ENCODE peak calls at places on chromosome 9, in five cellular contexts. J, D, F, I and A are unnamed samples. For H3K9me3, the result is how much of the 10 kb centered on the place peaks cover.

GRCh38 chr9:95027914-95028854 is 289.3 kb downstream of the FANCC start:
- DNase-seq in F (no peak), D (no peak), I (no peak), J (no peak), A (no peak)

GRCh38 chr9:130824616-130825015 is 10.4 kb upstream of the ABL1 start:
- DNase-seq in J (no peak), I (no peak), F (no peak), D (no peak), A (no peak)

GRCh38 chr9:79026311-79026710 is 545.5 kb upstream of the TLE4 start:
- DNase-seq in D (no peak), J (no peak), F (no peak), I (no peak), A (no peak)

GRCh38 chr9:72586388-72587160 is 65.2 kb downstream of the TMC1 start:
- DNase-seq in J (peak), D (peak), I (no peak), F (peak), A (peak)

GRCh38 chr9:28179893-28180292 is 606.6 kb upstream of the C9orf72 start:
- DNase-seq in J (no peak), D (no peak), F (no peak), I (no peak), A (no peak)

GRCh38 chr9:110623462-110624025 is 44.0 kb upstream of the SVEP1 start:
- DNase-seq in J (peak), D (peak), F (peak), I (peak), A (no peak)

GRCh38 chr9:129436751-129437625 is 183.9 kb downstream of the C9orf50 start:
- DNase-seq in F (no peak), J (peak), I (no peak), D (peak), A (peak)

GRCh38 chr9:4691794-4692193 is 12.4 kb downstream of the CDC37L1 start:
- DNase-seq in I (no peak), J (peak), D (no peak), F (no peak), A (no peak)

GRCh38 chr9:33165263-33166151 is 1.6 kb downstream of the B4GALT1 start:
- DNase-seq in J (peak), D (peak), F (peak), I (no peak), A (no peak)

GRCh38 chr9:21752003-21752402 is 50.4 kb upstream of the MTAP start:
- DNase-seq in D (no peak), F (no peak), J (no peak), I (peak), A (no peak)

GRCh38 chr9:4111233-4112000 is 188.5 kb downstream of the GLIS3 start:
- DNase-seq in D (no peak), F (no peak), I (no peak), J (peak), A (no peak)

GRCh38 chr9:76734716-76735115 is 29.5 kb upstream of the PCA3 start:
- DNase-seq in I (no peak), F (no peak), D (no peak), J (no peak), A (no peak)

GRCh38 chr9:70883056-70883455 is 238.4 kb downstream of the TRPM3 start:
- DNase-seq in F (no peak), I (no peak), D (no peak), J (peak), A (no peak)

GRCh38 chr9:112084334-112084733 is 90.8 kb downstream of the SUSD1 start:
- DNase-seq in D (no peak), F (no peak), J (peak), I (no peak), A (no peak)

GRCh38 chr9:110427497-110428104 is 89.9 kb upstream of the TXNDC8 start:
- DNase-seq in D (peak), J (peak), I (peak), F (no peak), A (no peak)

GRCh38 chr9:97981828-97982164 is 1.3 kb upstream of the ANP32B start:
- DNase-seq in I (no peak), J (no peak), F (no peak), D (no peak), A (no peak)

GRCh38 chr9:78620764-78621163 is 323.8 kb downstream of the PSAT1 start:
- DNase-seq in D (no peak), J (peak), F (no peak), I (no peak), A (peak)

GRCh38 chr9:131734165-131734610 is 5.7 kb downstream of the RAPGEF1 start:
- DNase-seq in J (no peak), F (peak), I (no peak), D (peak), A (no peak)

GRCh38 chr9:127167560-127168326 is 45.3 kb upstream of the ANGPTL2 start:
- DNase-seq in F (no peak), I (no peak), J (no peak), D (no peak), A (no peak)

GRCh38 chr9:130565792-130566191 is 13.6 kb upstream of the FUBP3 start:
- DNase-seq in J (no peak), D (no peak), F (no peak), I (no peak), A (no peak)

GRCh38 chr9:106358331-106358730 is 504.6 kb upstream of the ZNF462 start:
- DNase-seq in J (no peak), I (no peak), F (no peak), D (no peak), A (no peak)

GRCh38 chr9:95457769-95458168 is 59.0 kb downstream of the PTCH1 start:
- DNase-seq in D (no peak), I (no peak), F (no peak), J (peak), A (no peak)

GRCh38 chr9:61665829-61666228 is 476.0 kb downstream of the SPATA31A7 start:
- DNase-seq in I (no peak), D (no peak), F (no peak), J (no peak), A (no peak)

GRCh38 chr9:61666849-61667371 is 477.1 kb downstream of the SPATA31A7 start:
- DNase-seq in D (peak), F (no peak), J (no peak), I (no peak), A (no peak)

GRCh38 chr9:61667559-61668121 is 477.8 kb downstream of the SPATA31A7 start:
- DNase-seq in I (no peak), J (no peak), F (no peak), D (peak), A (no peak)

GRCh38 chr9:61665330-61665751 is 475.5 kb downstream of the SPATA31A7 start:
- DNase-seq in J (no peak), I (no peak), F (no peak), D (peak), A (no peak)

DNA sequence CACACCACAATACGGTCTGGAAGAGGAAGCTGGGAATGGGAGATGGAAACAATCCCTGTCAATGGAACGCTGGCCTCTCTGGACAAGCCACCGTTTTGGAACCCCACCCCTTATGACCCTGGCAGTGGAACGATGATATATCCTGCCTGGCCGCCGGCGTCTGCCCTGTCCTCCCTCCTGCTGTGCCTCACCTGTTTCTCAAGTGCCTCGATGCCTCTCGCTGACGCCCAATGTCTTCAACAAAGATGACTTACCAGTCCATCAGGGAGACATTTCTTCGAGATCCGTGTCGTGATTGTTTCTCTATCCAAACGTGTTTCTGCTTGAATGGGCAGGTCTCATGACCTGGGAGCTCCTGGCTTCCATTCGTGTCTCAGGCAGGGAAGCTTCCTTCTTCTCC is 476.5 kb downstream of the SPATA31A7 start:
- DNase-seq in J (no peak), D (peak), I (no peak), F (no peak), A (no peak)
- H3K9me3 ChIP-seq in J (under half), D (under half), I (under half), F (under half), A (under half)

GRCh38 chr9:138122201-138122600 is 244.6 kb downstream of the CACNA1B start:
- DNase-seq in I (no peak), F (no peak), J (no peak), D (no peak), A (no peak)

GRCh38 chr9:138119202-138120027 is 241.8 kb downstream of the CACNA1B start:
- DNase-seq in J (no peak), I (no peak), D (no peak), F (no peak), A (no peak)

GRCh38 chr9:138120072-138120471 is 242.5 kb downstream of the CACNA1B start:
- DNase-seq in I (no peak), D (no peak), F (no peak), J (no peak), A (no peak)

GRCh38 chr9:138121438-138122050 is 244.0 kb downstream of the CACNA1B start:
- DNase-seq in F (no peak), I (no peak), J (no peak), D (no peak), A (no peak)

GRCh38 chr9:138120511-138121437 is 243.2 kb downstream of the CACNA1B start:
- DNase-seq in J (no peak), I (no peak), F (no peak), D (no peak), A (no peak)
- H3K9me3 ChIP-seq in J (half or more), I (under half), F (under half), D (under half), A (under half)

GRCh38 chr9:93132946-93133640 is 958 bp downstream of the NINJ1 start:
- DNase-seq in D (peak), I (no peak), J (no peak), F (peak), A (peak)
- H3K9me3 ChIP-seq in D (under half), I (under half), J (under half), F (under half), A (under half)

GRCh38 chr9:125949247-125949646 is 202.1 kb downstream of the PBX3 start:
- DNase-seq in J (no peak), I (no peak), F (no peak), D (peak), A (peak)
- H3K9me3 ChIP-seq in J (under half), I (under half), F (under half), D (under half), A (under half)

GRCh38 chr9:23342296-23342695 is 483.7 kb downstream of the ELAVL2 start:
- DNase-seq in J (no peak), I (no peak), D (no peak), F (peak), A (no peak)
- H3K9me3 ChIP-seq in J (under half), I (under half), D (under half), F (under half), A (under half)

GRCh38 chr9:40911647-40912046 is 216.8 kb downstream of the FOXD4L6 start:
- DNase-seq in J (no peak), D (no peak), I (no peak), F (no peak), A (no peak)
- H3K9me3 ChIP-seq in J (half or more), D (half or more), I (half or more), F (under half), A (under half)

DNA sequence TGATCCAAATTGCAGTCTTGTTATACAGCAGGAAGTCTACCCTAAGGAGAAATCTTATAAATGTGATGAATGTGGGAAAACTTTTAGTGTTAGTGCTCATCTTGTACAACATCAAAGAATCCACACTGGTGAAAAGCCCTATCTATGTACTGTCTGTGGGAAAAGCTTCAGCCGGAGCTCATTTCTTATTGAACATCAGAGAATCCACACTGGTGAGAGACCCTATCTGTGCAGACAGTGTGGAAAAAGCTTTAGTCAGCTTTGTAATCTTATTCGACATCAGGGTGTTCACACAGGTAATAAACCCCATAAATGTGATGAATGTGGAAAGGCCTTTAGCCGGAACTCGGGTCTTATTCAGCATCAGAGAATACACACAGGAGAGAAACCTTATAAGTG is 10.4 kb downstream of the ZNF189 start:
- DNase-seq in J (peak), I (no peak), D (no peak), F (no peak), A (no peak)
- H3K9me3 ChIP-seq in J (half or more), I (under half), D (half or more), F (half or more), A (half or more)

GRCh38 chr9:135149876-135150275 is 62.4 kb downstream of the OLFM1 start:
- DNase-seq in D (no peak), F (no peak), J (no peak), I (no peak), A (no peak)
- H3K9me3 ChIP-seq in D (under half), F (under half), J (half or more), I (under half), A (under half)

DNA sequence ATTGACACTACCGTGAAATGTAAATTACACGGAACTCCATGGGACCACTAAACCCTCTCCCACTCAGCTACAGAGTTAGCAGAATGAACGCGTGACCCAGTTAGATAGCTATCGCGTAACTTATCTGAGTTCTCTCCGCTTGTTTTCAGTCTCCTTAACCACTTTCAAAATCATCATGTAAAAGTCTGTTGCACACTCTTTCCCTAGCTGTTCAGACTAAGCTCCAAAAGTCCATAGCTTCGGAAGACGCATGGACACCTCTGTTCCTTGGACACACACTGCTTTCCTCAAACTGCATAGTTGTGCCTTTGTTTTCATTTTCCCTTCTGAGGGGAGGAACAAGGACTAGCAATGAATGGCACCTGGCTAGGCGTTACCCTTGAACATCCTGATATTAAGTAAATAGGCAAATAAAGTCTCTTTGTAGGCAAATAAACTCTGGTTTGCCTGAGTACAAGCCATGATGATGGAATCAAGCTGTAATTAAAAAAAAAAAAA is 83.3 kb downstream of the DAPK1 start:
- DNase-seq in J (no peak), I (no peak), D (no peak), F (no peak), A (no peak)
- H3K9me3 ChIP-seq in J (under half), I (under half), D (under half), F (under half), A (under half)